ENCODE peak calls at places on chromosomes 7 and 10, in four cellular contexts. A is HepG2, R is K562, K is H1. M is an unnamed sample.

GRCh38 chr7:3264693-3265339 is 36.2 kb upstream of the SDK1 start:
- DNase-seq in R (no peak), K (no peak), A (no peak), M (no peak)

GRCh38 chr7:106151459-106152312 is 39.6 kb upstream of the SYPL1 start:
- DNase-seq in A (no peak), K (no peak), R (no peak), M (no peak)

GRCh38 chr10:36023939-36024338 is 381.8 kb upstream of the FZD8 start:
- DNase-seq in R (no peak), A (peak; percentile 3), K (no peak), M (no peak)

GRCh38 chr7:26143298-26144044 is 8.5 kb upstream of the NFE2L3 start:
- DNase-seq in A (no peak), K (no peak), R (no peak), M (no peak)

GRCh38 chr10:28710227-28710889 is 33.0 kb downstream of the BAMBI start:
- DNase-seq in A (no peak), R (no peak), K (no peak), M (no peak)

GRCh38 chr7:42193457-42194111 is 43.4 kb downstream of the GLI3 start:
- DNase-seq in R (no peak), A (no peak), K (no peak), M (no peak)

GRCh38 chr7:36128448-36129047 is 24.5 kb upstream of the EEPD1 start:
- DNase-seq in K (peak; percentile 60), A (peak; percentile 76), R (peak; percentile 26), M (no peak)

GRCh38 chr7:140671966-140672365 is 779 bp upstream of the ADCK2 start:
- DNase-seq in R (no peak), A (no peak), K (peak; percentile 52), M (no peak)

GRCh38 chr7:41955475-41956243 is 252.8 kb upstream of the INHBA start:
- DNase-seq in A (no peak), K (peak; percentile 66), R (no peak), M (no peak)

GRCh38 chr10:86709786-86710185 is 41.5 kb downstream of the LDB3 start:
- DNase-seq in A (no peak), R (no peak), K (peak; percentile 45), M (no peak)

GRCh38 chr10:119315128-119316001 is 108.0 kb downstream of the GRK5 start:
- DNase-seq in K (no peak), R (peak; percentile 50), A (peak; percentile 83), M (peak; percentile 28)

GRCh38 chr7:27242580-27243339 is at the start of gene EVX1:
- DNase-seq in R (no peak), A (no peak), K (peak; percentile 72), M (no peak)

GRCh38 chr7:18144171-18144570 is 116.5 kb upstream of the PRPS1L1 start:
- DNase-seq in R (no peak), A (no peak), K (no peak), M (peak; percentile 4)

GRCh38 chr10:36336315-36336714 is 694.2 kb upstream of the FZD8 start:
- DNase-seq in A (no peak), R (no peak), K (no peak), M (no peak)

GRCh38 chr7:33428415-33428814 is 299.1 kb downstream of the BBS9 start:
- DNase-seq in K (no peak), A (no peak), R (no peak), M (no peak)

GRCh38 chr10:114470956-114471905 is 66.9 kb upstream of the AFAP1L2 start:
- DNase-seq in A (peak; percentile 65), K (peak; percentile 58), R (peak; percentile 60), M (peak; percentile 24)

GRCh38 chr10:72736176-72736795 is 44.3 kb downstream of the MCU start:
- DNase-seq in R (no peak), A (peak; percentile 17), K (no peak), M (no peak)

GRCh38 chr7:75966209-75966961 is 28.0 kb downstream of the TMEM120A start:
- DNase-seq in A (no peak), K (no peak), R (no peak), M (no peak)

GRCh38 chr7:29239638-29240037 is 45.1 kb downstream of the CHN2 start:
- DNase-seq in K (peak; percentile 58), R (peak; percentile 49), A (no peak), M (no peak)

GRCh38 chr10:87054373-87055295 is 34.5 kb downstream of the FAM25A start:
- DNase-seq in K (no peak), A (no peak), R (no peak), M (no peak)

GRCh38 chr7:67855322-67855721 is 858.7 kb downstream of the TYW1 start:
- DNase-seq in A (no peak), R (no peak), K (no peak), M (no peak)

GRCh38 chr7:135368416-135369186 is 135.0 kb downstream of the STRA8 start:
- DNase-seq in K (no peak), R (no peak), A (no peak), M (no peak)

GRCh38 chr10:113221756-113222168 is 271.7 kb downstream of the TCF7L2 start:
- DNase-seq in R (no peak), K (peak; percentile 46), A (no peak), M (no peak)

DNA sequence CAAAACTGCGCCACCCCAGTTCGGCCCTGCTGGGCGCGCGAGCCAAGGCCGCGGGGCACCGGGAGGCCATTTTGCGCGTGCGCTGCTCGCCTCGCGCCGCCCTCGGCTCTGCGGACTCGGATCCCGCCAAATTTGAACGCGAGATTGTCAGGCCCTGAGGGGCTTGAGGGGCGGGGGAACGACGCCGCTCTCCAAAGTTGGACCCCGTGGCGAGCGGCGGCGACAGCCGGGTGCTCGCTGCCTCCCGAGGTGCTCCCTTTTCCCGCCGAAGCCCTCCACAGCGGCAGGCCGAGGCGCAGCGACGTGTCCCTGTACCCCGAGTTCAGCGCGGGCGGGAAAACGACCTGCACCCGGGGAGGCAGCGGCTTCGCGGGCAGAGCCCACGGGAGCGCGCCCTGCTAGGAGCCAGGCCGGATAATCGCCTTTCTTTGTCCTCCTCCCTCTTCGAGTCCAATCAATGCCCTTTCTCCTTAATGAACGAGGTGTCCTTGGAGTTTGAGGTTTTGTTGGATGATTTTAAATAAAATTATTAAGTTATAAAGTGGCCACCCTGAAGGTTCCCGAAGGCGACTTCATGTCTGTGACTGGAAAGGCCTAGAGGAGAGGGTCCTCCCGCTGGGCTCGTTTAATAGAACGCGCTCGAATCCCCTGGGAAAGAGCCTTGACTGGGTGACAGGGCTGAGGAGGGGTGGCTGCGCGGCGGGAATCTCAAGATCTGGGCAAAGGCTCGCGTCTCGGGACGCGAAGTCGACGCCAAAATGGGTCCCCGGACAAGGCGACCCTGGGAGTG is 10.7 kb upstream of the SPAG6 start:
- DNase-seq in A (no peak), R (no peak), K (peak; percentile 88), M (no peak)
- TF ChIP-seq EZH2 in A (no peak), R (no peak), K (no peak), M (no peak)

GRCh38 chr7:16929146-16929762 is 47.5 kb upstream of the AGR3 start:
- DNase-seq in R (no peak), A (no peak), K (no peak), M (peak; percentile 28)

GRCh38 chr7:16923019-16923418 is 41.2 kb upstream of the AGR3 start:
- DNase-seq in K (no peak), A (no peak), R (no peak), M (no peak)

GRCh38 chr7:16926861-16927260 is 45.1 kb upstream of the AGR3 start:
- DNase-seq in A (no peak), R (no peak), K (no peak), M (no peak)

GRCh38 chr7:16925609-16926008 is 43.8 kb upstream of the AGR3 start:
- DNase-seq in K (no peak), A (no peak), R (no peak), M (no peak)

GRCh38 chr7:16926283-16926682 is 44.5 kb upstream of the AGR3 start:
- DNase-seq in A (peak; percentile 28), K (no peak), R (no peak), M (no peak)
- TF ChIP-seq CHD2 in A (no peak), K (no peak), R (no peak), M (no peak)

GRCh38 chr7:153509763-153510162 is 542.4 kb upstream of the DPP6 start:
- DNase-seq in K (no peak), R (no peak), A (no peak), M (no peak)

GRCh38 chr7:153510674-153511073 is 541.5 kb upstream of the DPP6 start:
- DNase-seq in R (no peak), A (no peak), K (no peak), M (no peak)

GRCh38 chr7:153514006-153514405 is 538.2 kb upstream of the DPP6 start:
- DNase-seq in R (no peak), K (no peak), A (no peak), M (no peak)

GRCh38 chr7:153518201-153518984 is 533.8 kb upstream of the DPP6 start:
- DNase-seq in K (no peak), R (no peak), A (no peak), M (no peak)

GRCh38 chr7:153515359-153515758 is 536.8 kb upstream of the DPP6 start:
- DNase-seq in R (no peak), A (no peak), K (no peak), M (no peak)
- TF ChIP-seq EZH2 in R (no peak), A (no peak), K (no peak), M (no peak)

GRCh38 chr7:131606346-131607290 is 50.2 kb upstream of the PODXL start:
- DNase-seq in K (no peak), R (no peak), A (no peak), M (no peak)

GRCh38 chr7:131608112-131608498 is 51.7 kb upstream of the PODXL start:
- DNase-seq in R (no peak), K (no peak), A (no peak), M (no peak)

GRCh38 chr7:131605280-131605878 is 49.0 kb upstream of the PODXL start:
- DNase-seq in A (no peak), R (no peak), K (peak; percentile 75), M (no peak)

GRCh38 chr7:131610007-131610406 is 53.6 kb upstream of the PODXL start:
- DNase-seq in K (no peak), R (no peak), A (no peak), M (no peak)

GRCh38 chr7:131607291-131608111 is 51.1 kb upstream of the PODXL start:
- DNase-seq in K (no peak), A (no peak), R (no peak), M (no peak)
- TF ChIP-seq CHD2 in K (no peak), A (no peak), R (no peak), M (no peak)

M was measured in GM12878.